ENCODE peak calls at places on chromosomes 5 and 9, in eight cellular contexts. One of them, this sample, is unnamed.

GRCh38 chr5:33205727-33206410 is 234.9 kb upstream of the TARS1 start:
- DNase-seq in CD8-positive, alpha-beta T cell: no peak
- DNase-seq in GM03348: no peak
- DNase-seq in colonic mucosa: no peak
- DNase-seq in NCI-H2081: no peak
- DNase-seq in naive thymus-derived CD8-positive, alpha-beta T cell: no peak
- DNase-seq in AG20443: no peak
- DNase-seq in SHP77 treated with DMSO at 0.1 percent for 48 hours: no peak
- DNase-seq in this sample: no peak

GRCh38 chr5:150734579-150735384 is 24.0 kb downstream of the DCTN4 start:
- DNase-seq in CD8-positive, alpha-beta T cell: no peak
- DNase-seq in GM03348: no peak
- DNase-seq in colonic mucosa: peak; percentile 36
- DNase-seq in NCI-H2081: peak; percentile 0
- DNase-seq in naive thymus-derived CD8-positive, alpha-beta T cell: no peak
- DNase-seq in AG20443: no peak
- DNase-seq in SHP77 treated with DMSO at 0.1 percent for 48 hours: no peak
- DNase-seq in this sample: no peak

GRCh38 chr5:43486353-43486752 is 2.7 kb upstream of the TMEM267 start:
- DNase-seq in CD8-positive, alpha-beta T cell: no peak
- DNase-seq in GM03348: no peak
- DNase-seq in colonic mucosa: no peak
- DNase-seq in NCI-H2081: no peak
- DNase-seq in naive thymus-derived CD8-positive, alpha-beta T cell: no peak
- DNase-seq in AG20443: no peak
- DNase-seq in SHP77 treated with DMSO at 0.1 percent for 48 hours: no peak
- DNase-seq in this sample: no peak

GRCh38 chr5:172692981-172693380 is 51.9 kb downstream of the NEURL1B start:
- DNase-seq in CD8-positive, alpha-beta T cell: no peak
- DNase-seq in GM03348: peak; percentile 57
- DNase-seq in colonic mucosa: no peak
- DNase-seq in NCI-H2081: no peak
- DNase-seq in naive thymus-derived CD8-positive, alpha-beta T cell: no peak
- DNase-seq in AG20443: no peak
- DNase-seq in SHP77 treated with DMSO at 0.1 percent for 48 hours: no peak
- DNase-seq in this sample: no peak

GRCh38 chr5:145854651-145855258 is 18.1 kb downstream of the GRXCR2 start:
- DNase-seq in CD8-positive, alpha-beta T cell: no peak
- DNase-seq in GM03348: peak; percentile 71
- DNase-seq in colonic mucosa: peak; percentile 85
- DNase-seq in NCI-H2081: no peak
- DNase-seq in naive thymus-derived CD8-positive, alpha-beta T cell: no peak
- DNase-seq in AG20443: peak; percentile 71
- DNase-seq in SHP77 treated with DMSO at 0.1 percent for 48 hours: no peak
- DNase-seq in this sample: peak; percentile 48

GRCh38 chr9:95176755-95177319 is 140.7 kb downstream of the FANCC start:
- DNase-seq in CD8-positive, alpha-beta T cell: no peak
- DNase-seq in GM03348: no peak
- DNase-seq in colonic mucosa: no peak
- DNase-seq in NCI-H2081: no peak
- DNase-seq in naive thymus-derived CD8-positive, alpha-beta T cell: no peak
- DNase-seq in AG20443: no peak
- DNase-seq in SHP77 treated with DMSO at 0.1 percent for 48 hours: no peak
- DNase-seq in this sample: no peak

GRCh38 chr9:15373201-15373530 is 49.5 kb upstream of the SNAPC3 start:
- DNase-seq in CD8-positive, alpha-beta T cell: no peak
- DNase-seq in GM03348: peak; percentile 18
- DNase-seq in colonic mucosa: no peak
- DNase-seq in NCI-H2081: no peak
- DNase-seq in naive thymus-derived CD8-positive, alpha-beta T cell: no peak
- DNase-seq in AG20443: peak; percentile 14
- DNase-seq in SHP77 treated with DMSO at 0.1 percent for 48 hours: no peak
- DNase-seq in this sample: no peak

GRCh38 chr9:23117621-23118020 is 671.0 kb downstream of the DMRTA1 start:
- DNase-seq in CD8-positive, alpha-beta T cell: no peak
- DNase-seq in GM03348: no peak
- DNase-seq in colonic mucosa: no peak
- DNase-seq in NCI-H2081: no peak
- DNase-seq in naive thymus-derived CD8-positive, alpha-beta T cell: no peak
- DNase-seq in AG20443: peak; percentile 21
- DNase-seq in SHP77 treated with DMSO at 0.1 percent for 48 hours: no peak
- DNase-seq in this sample: no peak

GRCh38 chr9:69204378-69204777 is 30.3 kb downstream of the TJP2 start:
- DNase-seq in CD8-positive, alpha-beta T cell: no peak
- DNase-seq in GM03348: no peak
- DNase-seq in colonic mucosa: no peak
- DNase-seq in NCI-H2081: no peak
- DNase-seq in naive thymus-derived CD8-positive, alpha-beta T cell: no peak
- DNase-seq in AG20443: no peak
- DNase-seq in SHP77 treated with DMSO at 0.1 percent for 48 hours: no peak
- DNase-seq in this sample: no peak

GRCh38 chr9:99075246-99075912 is 29.5 kb upstream of the TGFBR1 start:
- DNase-seq in CD8-positive, alpha-beta T cell: no peak
- DNase-seq in GM03348: peak; percentile 51
- DNase-seq in colonic mucosa: no peak
- DNase-seq in NCI-H2081: no peak
- DNase-seq in naive thymus-derived CD8-positive, alpha-beta T cell: no peak
- DNase-seq in AG20443: peak; percentile 65
- DNase-seq in SHP77 treated with DMSO at 0.1 percent for 48 hours: no peak
- DNase-seq in this sample: no peak

GRCh38 chr5:34042302-34042701 is 711 bp downstream of the C1QTNF3 start:
- DNase-seq in CD8-positive, alpha-beta T cell: no peak
- DNase-seq in GM03348: no peak
- DNase-seq in colonic mucosa: no peak
- DNase-seq in NCI-H2081: no peak
- DNase-seq in naive thymus-derived CD8-positive, alpha-beta T cell: no peak
- DNase-seq in AG20443: no peak
- DNase-seq in SHP77 treated with DMSO at 0.1 percent for 48 hours: no peak
- DNase-seq in this sample: no peak

GRCh38 chr9:95835398-95835797 is 40.1 kb upstream of the ERCC6L2 start:
- DNase-seq in CD8-positive, alpha-beta T cell: no peak
- DNase-seq in GM03348: no peak
- DNase-seq in colonic mucosa: no peak
- DNase-seq in NCI-H2081: no peak
- DNase-seq in naive thymus-derived CD8-positive, alpha-beta T cell: no peak
- DNase-seq in AG20443: no peak
- DNase-seq in SHP77 treated with DMSO at 0.1 percent for 48 hours: no peak
- DNase-seq in this sample: no peak

GRCh38 chr9:4760122-4760521 is 19.1 kb upstream of the AK3 start:
- DNase-seq in CD8-positive, alpha-beta T cell: no peak
- DNase-seq in GM03348: no peak
- DNase-seq in colonic mucosa: no peak
- DNase-seq in NCI-H2081: no peak
- DNase-seq in naive thymus-derived CD8-positive, alpha-beta T cell: no peak
- DNase-seq in AG20443: no peak
- DNase-seq in SHP77 treated with DMSO at 0.1 percent for 48 hours: no peak
- DNase-seq in this sample: no peak

GRCh38 chr5:124701873-124702272 is 44.6 kb downstream of the ZNF608 start:
- DNase-seq in CD8-positive, alpha-beta T cell: no peak
- DNase-seq in GM03348: no peak
- DNase-seq in colonic mucosa: no peak
- DNase-seq in NCI-H2081: no peak
- DNase-seq in naive thymus-derived CD8-positive, alpha-beta T cell: no peak
- DNase-seq in AG20443: no peak
- DNase-seq in SHP77 treated with DMSO at 0.1 percent for 48 hours: no peak
- DNase-seq in this sample: no peak

GRCh38 chr5:122375801-122376200 is 63.8 kb downstream of the SNCAIP start:
- DNase-seq in CD8-positive, alpha-beta T cell: no peak
- DNase-seq in GM03348: no peak
- DNase-seq in colonic mucosa: no peak
- DNase-seq in NCI-H2081: no peak
- DNase-seq in naive thymus-derived CD8-positive, alpha-beta T cell: no peak
- DNase-seq in AG20443: no peak
- DNase-seq in SHP77 treated with DMSO at 0.1 percent for 48 hours: no peak
- DNase-seq in this sample: no peak

This sample was measured in Panc1.